ENCODE peak calls at places on chromosomes 1 and 21, in four cellular contexts. J is mesenchymal stem cell, H is IMR-90, W is neuronal stem cell. C is an unnamed sample. For H3K4me1, the result is how much of the 10 kb centered on the place peaks cover.

GRCh38 chr1:53896673-53897229 is 2.8 kb downstream of the DIO1 start:
- DNase-seq in H (peak), J (peak), W (no peak), C (no peak)

GRCh38 chr1:199403421-199404116 is 623.9 kb upstream of the NR5A2 start:
- DNase-seq in J (peak), H (peak), W (no peak), C (no peak)

GRCh38 chr1:31725134-31725533 is 21.3 kb upstream of the COL16A1 start:
- DNase-seq in H (no peak), W (no peak), J (no peak), C (no peak)

GRCh38 chr21:45513003-45513706 is 29.1 kb downstream of the SLC19A1 start:
- DNase-seq in J (no peak), W (no peak), H (no peak), C (no peak)

GRCh38 chr1:204520834-204521709 is 4.9 kb downstream of the MDM4 start:
- DNase-seq in W (no peak), J (peak), H (peak), C (no peak)

GRCh38 chr1:18965206-18966173 is 9.0 kb upstream of the IFFO2 start:
- DNase-seq in W (peak), H (peak), J (peak), C (peak)

GRCh38 chr1:2969011-2969869 is 52.0 kb upstream of the ACTRT2 start:
- DNase-seq in J (no peak), H (no peak), W (no peak), C (no peak)

GRCh38 chr1:1290238-1290731 is 10.0 kb downstream of the SCNN1D start:
- DNase-seq in J (peak), W (no peak), H (no peak), C (peak)

GRCh38 chr1:36119451-36119850 is 5.6 kb downstream of the COL8A2 start:
- DNase-seq in H (no peak), W (no peak), J (no peak), C (no peak)

GRCh38 chr1:38941527-38942019 is at the start of gene RHBDL2:
- DNase-seq in J (no peak), W (no peak), H (peak), C (peak)

GRCh38 chr1:242754926-242755325 is 230.4 kb upstream of the PLD5 start:
- DNase-seq in J (no peak), W (no peak), H (no peak), C (no peak)

DNA sequence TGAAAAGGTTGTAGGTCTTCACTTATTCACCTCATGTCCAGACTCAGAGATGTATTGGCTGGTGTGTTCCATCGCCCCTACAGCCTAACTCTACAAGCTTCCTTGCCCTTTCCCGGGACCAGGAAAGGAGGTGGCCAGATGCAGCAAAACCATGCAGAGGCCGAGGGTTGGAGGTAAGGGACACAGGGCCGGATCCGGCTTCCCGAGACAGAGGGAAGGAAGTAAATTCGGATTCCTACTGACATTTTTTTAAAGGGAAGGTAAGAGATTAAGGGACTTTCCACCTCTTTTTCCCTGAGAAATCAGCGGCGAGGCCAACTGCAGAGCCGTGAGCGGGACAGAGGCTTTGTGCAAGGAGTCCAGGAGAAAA is 12.7 kb downstream of the EPHA10 start:
- DNase-seq in H (no peak), W (no peak), J (no peak), C (no peak)
- H3K23ac ChIP-seq in H (no peak), W (peak), J (no peak), C (no peak)

GRCh38 chr1:28415246-28415645 is 45.7 kb downstream of the PHACTR4 start:
- DNase-seq in W (no peak), H (no peak), J (no peak), C (no peak)
- H3K9ac ChIP-seq in W (no peak), H (no peak), J (no peak), C (peak)

DNA sequence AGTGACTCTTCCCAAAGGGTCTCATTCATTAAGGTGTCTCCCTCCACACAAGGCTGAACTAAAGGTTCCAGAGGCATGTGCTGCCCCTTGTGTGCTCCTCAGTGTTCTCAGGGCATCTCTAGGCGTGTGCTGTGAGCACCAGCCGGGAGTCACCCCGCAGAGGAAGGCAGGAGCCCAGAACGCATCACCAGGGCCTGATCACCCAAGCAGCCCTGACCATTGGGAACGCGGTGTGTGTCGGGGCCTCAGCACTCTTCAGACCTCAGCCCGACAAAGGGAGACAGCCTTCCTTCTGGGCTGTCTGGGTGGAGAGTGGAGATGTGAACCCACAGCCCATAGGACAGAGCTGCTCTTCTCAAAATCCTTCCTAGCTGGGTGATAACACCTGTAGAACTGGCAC is 9.1 kb downstream of the SLC37A1 start:
- DNase-seq in W (no peak), H (no peak), J (no peak), C (no peak)
- H3K4me1 ChIP-seq in W (under half), H (under half), J (under half), C (under half)

GRCh38 chr1:29238601-29238964 is 2.3 kb downstream of the PTPRU start:
- DNase-seq in H (no peak), J (no peak), W (no peak), C (no peak)

GRCh38 chr1:29237906-29238600 is 1.7 kb downstream of the PTPRU start:
- DNase-seq in W (no peak), H (no peak), J (peak), C (peak)

GRCh38 chr1:29240986-29241385 is 4.7 kb downstream of the PTPRU start:
- DNase-seq in J (no peak), W (no peak), H (no peak), C (no peak)

GRCh38 chr1:29240400-29240837 is 4.1 kb downstream of the PTPRU start:
- DNase-seq in J (peak), H (no peak), W (no peak), C (peak)

GRCh38 chr1:29239142-29239541 is 2.8 kb downstream of the PTPRU start:
- DNase-seq in J (peak), H (no peak), W (no peak), C (peak)
- H3K23ac ChIP-seq in J (no peak), H (no peak), W (no peak), C (no peak)

C was measured in H9.